ENCODE peak calls at places on chromosomes 7 and 10, in five cellular contexts. One of them, this sample, is unnamed.

GRCh38 chr10:20582041-20582440 is 315.1 kb downstream of the NEBL start:
- DNase-seq in suprapubic skin: no peak
- DNase-seq in GM12891: no peak
- DNase-seq in breast epithelium: no peak
- DNase-seq in stomach: no peak
- DNase-seq in this sample: no peak

GRCh38 chr7:157386979-157387800 is 50.4 kb downstream of the DNAJB6 start:
- DNase-seq in suprapubic skin: peak
- DNase-seq in GM12891: no peak
- DNase-seq in breast epithelium: peak
- DNase-seq in stomach: peak
- DNase-seq in this sample: peak

GRCh38 chr10:100736144-100736808 is 9.1 kb upstream of the PAX2 start:
- DNase-seq in suprapubic skin: no peak
- DNase-seq in GM12891: no peak
- DNase-seq in breast epithelium: no peak
- DNase-seq in stomach: no peak
- DNase-seq in this sample: no peak

GRCh38 chr10:100345570-100346330 is 1.3 kb upstream of the SCD start:
- DNase-seq in suprapubic skin: no peak
- DNase-seq in GM12891: no peak
- DNase-seq in breast epithelium: no peak
- DNase-seq in stomach: no peak
- DNase-seq in this sample: no peak

GRCh38 chr7:81161459-81162075 is 242.7 kb upstream of the SEMA3C start:
- DNase-seq in suprapubic skin: no peak
- DNase-seq in GM12891: no peak
- DNase-seq in breast epithelium: no peak
- DNase-seq in stomach: no peak
- DNase-seq in this sample: no peak

GRCh38 chr7:124688991-124689390 is 76.6 kb downstream of the GPR37 start:
- DNase-seq in suprapubic skin: no peak
- DNase-seq in GM12891: no peak
- DNase-seq in breast epithelium: no peak
- DNase-seq in stomach: no peak
- DNase-seq in this sample: no peak

GRCh38 chr7:44215531-44215930 is 14.8 kb downstream of the YKT6 start:
- DNase-seq in suprapubic skin: peak
- DNase-seq in GM12891: no peak
- DNase-seq in breast epithelium: no peak
- DNase-seq in stomach: no peak
- DNase-seq in this sample: no peak

GRCh38 chr10:97328646-97329453 is 5.7 kb downstream of the FRAT2 start:
- DNase-seq in suprapubic skin: no peak
- DNase-seq in GM12891: no peak
- DNase-seq in breast epithelium: no peak
- DNase-seq in stomach: peak
- DNase-seq in this sample: no peak

GRCh38 chr10:31374146-31374696 is 55.2 kb downstream of the ZEB1 start:
- DNase-seq in suprapubic skin: no peak
- DNase-seq in GM12891: no peak
- DNase-seq in breast epithelium: no peak
- DNase-seq in stomach: no peak
- DNase-seq in this sample: no peak

GRCh38 chr10:23980054-23980453 is 228.9 kb upstream of the KIAA1217 start:
- DNase-seq in suprapubic skin: no peak
- DNase-seq in GM12891: no peak
- DNase-seq in breast epithelium: no peak
- DNase-seq in stomach: no peak
- DNase-seq in this sample: no peak

GRCh38 chr7:138887872-138888656 is 90.1 kb upstream of the ATP6V0A4 start:
- DNase-seq in suprapubic skin: no peak
- DNase-seq in GM12891: no peak
- DNase-seq in breast epithelium: no peak
- DNase-seq in stomach: no peak
- DNase-seq in this sample: no peak

GRCh38 chr7:24337180-24337579 is 53.2 kb downstream of the NPY start:
- DNase-seq in suprapubic skin: no peak
- DNase-seq in GM12891: no peak
- DNase-seq in breast epithelium: no peak
- DNase-seq in stomach: no peak
- DNase-seq in this sample: no peak

GRCh38 chr7:141012044-141012685 is 2.6 kb downstream of the MRPS33 start:
- DNase-seq in suprapubic skin: peak
- DNase-seq in GM12891: peak
- DNase-seq in breast epithelium: peak
- DNase-seq in stomach: peak
- DNase-seq in this sample: peak

GRCh38 chr10:29104661-29105369 is 184.1 kb upstream of the LYZL1 start:
- DNase-seq in suprapubic skin: no peak
- DNase-seq in GM12891: no peak
- DNase-seq in breast epithelium: no peak
- DNase-seq in stomach: no peak
- DNase-seq in this sample: no peak

GRCh38 chr10:89088901-89089300 is 98.3 kb downstream of the FAS start:
- DNase-seq in suprapubic skin: no peak
- DNase-seq in GM12891: no peak
- DNase-seq in breast epithelium: no peak
- DNase-seq in stomach: no peak
- DNase-seq in this sample: no peak

GRCh38 chr10:99370993-99371392 is 41.8 kb downstream of the CNNM1 start:
- DNase-seq in suprapubic skin: no peak
- DNase-seq in GM12891: no peak
- DNase-seq in breast epithelium: no peak
- DNase-seq in stomach: no peak
- DNase-seq in this sample: no peak

GRCh38 chr10:112779025-112779765 is 170.9 kb upstream of the TCF7L2 start:
- DNase-seq in suprapubic skin: no peak
- DNase-seq in GM12891: no peak
- DNase-seq in breast epithelium: no peak
- DNase-seq in stomach: no peak
- DNase-seq in this sample: no peak

GRCh38 chr10:92720306-92721165 is 30.8 kb downstream of the HHEX start:
- DNase-seq in suprapubic skin: no peak
- DNase-seq in GM12891: no peak
- DNase-seq in breast epithelium: no peak
- DNase-seq in stomach: no peak
- DNase-seq in this sample: no peak

GRCh38 chr10:67933199-67933598 is 48.7 kb downstream of the SIRT1 start:
- DNase-seq in suprapubic skin: no peak
- DNase-seq in GM12891: no peak
- DNase-seq in breast epithelium: no peak
- DNase-seq in stomach: no peak
- DNase-seq in this sample: no peak

GRCh38 chr7:158544708-158545107 is 42.9 kb downstream of the PTPRN2 start:
- DNase-seq in suprapubic skin: no peak
- DNase-seq in GM12891: no peak
- DNase-seq in breast epithelium: no peak
- DNase-seq in stomach: no peak
- DNase-seq in this sample: no peak

GRCh38 chr7:106757846-106758245 is 96.9 kb upstream of the CCDC71L start:
- DNase-seq in suprapubic skin: no peak
- DNase-seq in GM12891: no peak
- DNase-seq in breast epithelium: no peak
- DNase-seq in stomach: no peak
- DNase-seq in this sample: no peak

GRCh38 chr7:18902892-18903291 is 214.5 kb downstream of the TWIST1 start:
- DNase-seq in suprapubic skin: no peak
- DNase-seq in GM12891: no peak
- DNase-seq in breast epithelium: no peak
- DNase-seq in stomach: no peak
- DNase-seq in this sample: no peak

GRCh38 chr7:27277628-27278027 is 35.0 kb downstream of the EVX1 start:
- DNase-seq in suprapubic skin: no peak
- DNase-seq in GM12891: no peak
- DNase-seq in breast epithelium: no peak
- DNase-seq in stomach: peak
- DNase-seq in this sample: no peak

GRCh38 chr10:126634915-126635314 is 35.6 kb downstream of the C10orf90 start:
- DNase-seq in suprapubic skin: no peak
- DNase-seq in GM12891: no peak
- DNase-seq in breast epithelium: no peak
- DNase-seq in stomach: no peak
- DNase-seq in this sample: no peak

GRCh38 chr10:96334888-96335526 is 23.8 kb downstream of the OPALIN start:
- DNase-seq in suprapubic skin: no peak
- DNase-seq in GM12891: no peak
- DNase-seq in breast epithelium: no peak
- DNase-seq in stomach: no peak
- DNase-seq in this sample: no peak

GRCh38 chr7:125030756-125031387 is 101.2 kb upstream of the POT1 start:
- DNase-seq in suprapubic skin: no peak
- DNase-seq in GM12891: no peak
- DNase-seq in breast epithelium: no peak
- DNase-seq in stomach: no peak
- DNase-seq in this sample: no peak

GRCh38 chr7:4084271-4084670 is 597.8 kb upstream of the FOXK1 start:
- DNase-seq in suprapubic skin: no peak
- DNase-seq in GM12891: no peak
- DNase-seq in breast epithelium: no peak
- DNase-seq in stomach: no peak
- DNase-seq in this sample: no peak

GRCh38 chr7:132680590-132680989 is 104.3 kb upstream of the PLXNA4 start:
- DNase-seq in suprapubic skin: no peak
- DNase-seq in GM12891: no peak
- DNase-seq in breast epithelium: no peak
- DNase-seq in stomach: no peak
- DNase-seq in this sample: no peak

GRCh38 chr10:103851261-103851660 is 4.1 kb downstream of the SH3PXD2A start:
- DNase-seq in suprapubic skin: peak
- DNase-seq in GM12891: no peak
- DNase-seq in breast epithelium: no peak
- DNase-seq in stomach: no peak
- DNase-seq in this sample: no peak

GRCh38 chr7:3916146-3916545 is 615.1 kb downstream of the SDK1 start:
- DNase-seq in suprapubic skin: no peak
- DNase-seq in GM12891: no peak
- DNase-seq in breast epithelium: no peak
- DNase-seq in stomach: no peak
- DNase-seq in this sample: no peak

DNA sequence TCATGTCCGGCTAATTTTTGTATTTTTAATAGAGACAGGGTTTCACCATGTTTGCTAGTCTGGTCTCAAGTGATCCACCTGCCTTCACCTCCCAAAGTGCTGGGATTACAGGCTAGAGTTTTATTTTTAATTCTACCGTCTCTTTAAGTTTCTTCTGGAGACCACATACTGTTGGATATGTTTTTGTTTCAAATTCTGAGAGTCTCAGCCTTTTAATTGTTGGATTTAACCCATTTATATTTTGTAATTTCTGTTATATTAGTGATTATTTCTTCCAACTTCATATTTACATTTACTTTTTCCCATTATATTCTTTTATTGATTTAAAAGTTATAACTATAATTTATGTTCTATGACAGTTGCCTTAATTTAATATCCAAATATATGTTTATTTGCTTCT is 139.4 kb downstream of the BMS1 start:
- DNase-seq in suprapubic skin: no peak
- DNase-seq in GM12891: no peak
- DNase-seq in breast epithelium: no peak
- DNase-seq in stomach: no peak
- DNase-seq in this sample: no peak
- TF ChIP-seq POLR2A in suprapubic skin: no peak
- TF ChIP-seq POLR2A in GM12891: no peak
- TF ChIP-seq POLR2A in breast epithelium: no peak
- TF ChIP-seq POLR2A in stomach: no peak
- TF ChIP-seq POLR2A in this sample: no peak

GRCh38 chr10:86792768-86793167 is 36.3 kb downstream of the BMPR1A start:
- DNase-seq in suprapubic skin: no peak
- DNase-seq in GM12891: no peak
- DNase-seq in breast epithelium: no peak
- DNase-seq in stomach: no peak
- DNase-seq in this sample: no peak
- TF ChIP-seq POLR2AphosphoS5 in suprapubic skin: no peak
- TF ChIP-seq POLR2AphosphoS5 in GM12891: no peak
- TF ChIP-seq POLR2AphosphoS5 in breast epithelium: no peak
- TF ChIP-seq POLR2AphosphoS5 in stomach: no peak
- TF ChIP-seq POLR2AphosphoS5 in this sample: no peak

GRCh38 chr7:45890125-45890901 is 2.0 kb downstream of the IGFBP1 start:
- DNase-seq in suprapubic skin: no peak
- DNase-seq in GM12891: no peak
- DNase-seq in breast epithelium: no peak
- DNase-seq in stomach: no peak
- DNase-seq in this sample: no peak
- TF ChIP-seq POLR2A in suprapubic skin: no peak
- TF ChIP-seq POLR2A in GM12891: no peak
- TF ChIP-seq POLR2A in breast epithelium: no peak
- TF ChIP-seq POLR2A in stomach: no peak
- TF ChIP-seq POLR2A in this sample: no peak

GRCh38 chr7:29296421-29296820 is 101.8 kb downstream of the CHN2 start:
- DNase-seq in suprapubic skin: no peak
- DNase-seq in GM12891: no peak
- DNase-seq in breast epithelium: no peak
- DNase-seq in stomach: no peak
- DNase-seq in this sample: no peak
- TF ChIP-seq POLR2AphosphoS5 in suprapubic skin: no peak
- TF ChIP-seq POLR2AphosphoS5 in GM12891: no peak
- TF ChIP-seq POLR2AphosphoS5 in breast epithelium: no peak
- TF ChIP-seq POLR2AphosphoS5 in stomach: no peak
- TF ChIP-seq POLR2AphosphoS5 in this sample: no peak

GRCh38 chr7:89183726-89184125 is 388.2 kb upstream of the TEX47 start:
- DNase-seq in suprapubic skin: no peak
- DNase-seq in GM12891: no peak
- DNase-seq in breast epithelium: no peak
- DNase-seq in stomach: no peak
- DNase-seq in this sample: no peak
- TF ChIP-seq POLR2A in suprapubic skin: no peak
- TF ChIP-seq POLR2A in GM12891: no peak
- TF ChIP-seq POLR2A in breast epithelium: no peak
- TF ChIP-seq POLR2A in stomach: no peak
- TF ChIP-seq POLR2A in this sample: no peak

GRCh38 chr10:78589687-78590086 is 479.1 kb upstream of the ZMIZ1 start:
- DNase-seq in suprapubic skin: no peak
- DNase-seq in GM12891: no peak
- DNase-seq in breast epithelium: no peak
- DNase-seq in stomach: no peak
- DNase-seq in this sample: no peak
- TF ChIP-seq POLR2AphosphoS5 in suprapubic skin: no peak
- TF ChIP-seq POLR2AphosphoS5 in GM12891: no peak
- TF ChIP-seq POLR2AphosphoS5 in breast epithelium: no peak
- TF ChIP-seq POLR2AphosphoS5 in stomach: no peak
- TF ChIP-seq POLR2AphosphoS5 in this sample: no peak

DNA sequence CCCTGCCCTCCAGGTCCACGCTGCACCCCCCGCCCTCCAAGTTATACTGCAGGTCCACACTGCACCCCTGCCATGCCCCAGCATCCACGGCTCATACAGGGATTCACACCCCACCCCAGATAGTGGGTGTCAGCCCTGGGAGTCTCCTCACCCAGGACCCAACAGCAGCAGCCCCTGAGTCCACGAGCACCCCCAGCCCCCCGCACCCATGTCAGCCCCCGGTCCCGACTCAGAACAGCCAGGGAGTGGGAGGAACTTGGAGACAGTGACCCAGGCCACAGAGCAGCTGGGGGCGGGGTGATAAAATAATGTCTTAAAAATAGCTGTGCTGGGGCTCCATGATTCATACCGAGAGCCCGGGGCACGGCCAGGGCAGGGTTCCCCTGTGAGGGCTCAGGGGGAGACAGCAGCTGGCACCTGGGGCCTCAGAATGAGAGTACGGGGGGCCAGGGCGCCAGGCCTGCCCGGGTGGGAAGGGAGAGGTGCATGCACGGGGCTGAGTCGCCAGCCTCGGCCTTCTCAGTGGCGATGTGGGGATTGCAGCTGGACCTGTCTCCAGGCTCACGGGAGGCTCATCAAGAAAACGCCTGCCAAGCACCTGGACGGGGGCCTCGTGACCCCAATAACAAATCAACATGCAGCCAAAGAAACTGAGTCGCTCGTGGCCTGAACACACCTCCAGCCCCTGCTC is 29.8 kb downstream of the ADAP1 start:
- DNase-seq in suprapubic skin: peak
- DNase-seq in GM12891: peak
- DNase-seq in breast epithelium: peak
- DNase-seq in stomach: peak
- DNase-seq in this sample: peak
- TF ChIP-seq POLR2A in suprapubic skin: no peak
- TF ChIP-seq POLR2A in GM12891: no peak
- TF ChIP-seq POLR2A in breast epithelium: no peak
- TF ChIP-seq POLR2A in stomach: no peak
- TF ChIP-seq POLR2A in this sample: no peak

This sample was measured in GM12892.